ENCODE peak calls at places on chromosomes 4 and X, in seven cellular contexts. V, Z, U, K, C, G and E are unnamed samples.

GRCh38 chrX:55924574-55924973 is 207.0 kb downstream of the RRAGB start:
- DNase-seq in V (no peak), Z (no peak), U (no peak), K (no peak), C (no peak), G (no peak), E (no peak)

GRCh38 chr4:15197005-15197404 is 194.7 kb downstream of the CPEB2 start:
- DNase-seq in V (peak; percentile 22), Z (no peak), U (peak; percentile 42), K (peak; percentile 36), C (peak; percentile 3), G (peak; percentile 57), E (no peak)

GRCh38 chr4:153260553-153261306 is 56.5 kb downstream of the TRIM2 start:
- DNase-seq in V (peak; percentile 30), Z (no peak), U (peak; percentile 76), K (no peak), C (no peak), G (peak; percentile 31), E (no peak)

GRCh38 chrX:153692611-153693156 is 5.0 kb downstream of the SLC6A8 start:
- DNase-seq in V (no peak), Z (no peak), U (no peak), K (no peak), C (no peak), G (no peak), E (no peak)

GRCh38 chrX:431032-431431 is 44.3 kb upstream of the PPP2R3B start:
- DNase-seq in V (no peak), Z (no peak), U (no peak), K (no peak), C (no peak), G (no peak), E (no peak)

GRCh38 chr4:98626350-98626749 is 32.1 kb downstream of the TSPAN5 start:
- DNase-seq in V (peak; percentile 85), Z (peak; percentile 92), U (peak; percentile 90), K (peak; percentile 93), C (no peak), G (peak; percentile 88), E (no peak)

GRCh38 chrX:22135171-22135711 is 103.1 kb downstream of the PHEX start:
- DNase-seq in V (no peak), Z (no peak), U (peak; percentile 33), K (peak; percentile 80), C (no peak), G (peak; percentile 58), E (no peak)

GRCh38 chrX:113400193-113400704 is 559.6 kb upstream of the AMOT start:
- DNase-seq in V (no peak), Z (peak; percentile 33), U (peak; percentile 50), K (peak; percentile 36), C (no peak), G (peak; percentile 41), E (no peak)

GRCh38 chr4:14559641-14560040 is 442.6 kb upstream of the CPEB2 start:
- DNase-seq in V (no peak), Z (no peak), U (no peak), K (no peak), C (no peak), G (no peak), E (no peak)

GRCh38 chr4:6393544-6394475 is 78.6 kb downstream of the PPP2R2C start:
- DNase-seq in V (no peak), Z (no peak), U (no peak), K (no peak), C (no peak), G (no peak), E (no peak)

GRCh38 chrX:114959729-114960128 is 57.7 kb downstream of the IL13RA2 start:
- DNase-seq in V (peak; percentile 1), Z (no peak), U (peak; percentile 55), K (peak; percentile 27), C (no peak), G (peak; percentile 43), E (no peak)

GRCh38 chr4:154399259-154399974 is 92.2 kb downstream of the DCHS2 start:
- DNase-seq in V (no peak), Z (no peak), U (peak; percentile 38), K (peak; percentile 45), C (no peak), G (peak; percentile 27), E (no peak)

GRCh38 chr4:75229783-75230570 is 284.2 kb downstream of the RCHY1 start:
- DNase-seq in V (no peak), Z (no peak), U (no peak), K (no peak), C (peak; percentile 60), G (peak; percentile 3), E (no peak)

GRCh38 chr4:2755821-2756690 is at the start of gene TNIP2:
- DNase-seq in V (peak; percentile 64), Z (no peak), U (peak; percentile 77), K (peak; percentile 86), C (peak; percentile 87), G (peak; percentile 92), E (peak; percentile 99)
- TF ChIP-seq CTCF in V (peak; percentile 67), Z (no peak), U (peak; percentile 26), K (no peak), C (no peak), G (peak; percentile 13), E (no peak)

DNA sequence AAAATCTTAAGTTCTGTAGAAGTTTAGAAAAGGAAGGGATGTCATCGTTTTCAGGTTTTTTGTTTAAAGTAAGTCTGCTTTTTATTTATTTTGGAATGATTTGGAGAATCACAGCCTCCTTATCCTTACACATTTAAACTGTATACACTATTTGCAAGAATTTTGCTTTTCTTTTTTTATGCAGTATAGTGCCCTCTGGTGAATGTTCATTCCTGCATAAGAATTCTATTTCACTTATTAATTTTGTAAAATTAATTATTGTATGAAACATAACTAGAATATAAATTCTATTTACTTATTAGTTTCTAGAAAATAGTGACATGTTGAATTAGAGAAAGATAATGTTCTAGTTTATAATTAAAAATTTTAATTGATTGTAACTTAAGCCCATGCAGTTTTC is 44.6 kb downstream of the DACH2 start:
- DNase-seq in V (no peak), Z (no peak), U (no peak), K (no peak), C (no peak), G (no peak), E (no peak)
- TF ChIP-seq CTCF in V (peak; percentile 53), Z (no peak), U (no peak), K (no peak), C (no peak), G (no peak), E (no peak)

GRCh38 chr4:129064717-129065116 is 28.6 kb downstream of the SCLT1 start:
- DNase-seq in V (peak; percentile 41), Z (no peak), U (peak; percentile 66), K (no peak), C (no peak), G (peak; percentile 62), E (no peak)
- TF ChIP-seq CTCF in V (no peak), Z (no peak), U (no peak), K (no peak), C (no peak), G (no peak), E (no peak)

GRCh38 chrX:103464774-103465117 is 54.5 kb downstream of the RAB40A start:
- DNase-seq in V (peak; percentile 60), Z (peak; percentile 21), U (peak; percentile 82), K (peak; percentile 72), C (peak; percentile 70), G (peak; percentile 83), E (peak; percentile 32)
- TF ChIP-seq CTCF in V (peak; percentile 79), Z (peak; percentile 59), U (peak; percentile 79), K (peak; percentile 78), C (peak; percentile 55), G (peak; percentile 72), E (peak; percentile 56)

GRCh38 chr4:99661907-99662306 is 4.3 kb upstream of the C4orf54 start:
- DNase-seq in V (no peak), Z (no peak), U (no peak), K (no peak), C (no peak), G (no peak), E (no peak)
- TF ChIP-seq CTCF in V (no peak), Z (no peak), U (no peak), K (no peak), C (no peak), G (no peak), E (no peak)

GRCh38 chrX:86805241-86805640 is 657.0 kb downstream of the DACH2 start:
- DNase-seq in V (no peak), Z (no peak), U (no peak), K (no peak), C (no peak), G (no peak), E (no peak)

DNA sequence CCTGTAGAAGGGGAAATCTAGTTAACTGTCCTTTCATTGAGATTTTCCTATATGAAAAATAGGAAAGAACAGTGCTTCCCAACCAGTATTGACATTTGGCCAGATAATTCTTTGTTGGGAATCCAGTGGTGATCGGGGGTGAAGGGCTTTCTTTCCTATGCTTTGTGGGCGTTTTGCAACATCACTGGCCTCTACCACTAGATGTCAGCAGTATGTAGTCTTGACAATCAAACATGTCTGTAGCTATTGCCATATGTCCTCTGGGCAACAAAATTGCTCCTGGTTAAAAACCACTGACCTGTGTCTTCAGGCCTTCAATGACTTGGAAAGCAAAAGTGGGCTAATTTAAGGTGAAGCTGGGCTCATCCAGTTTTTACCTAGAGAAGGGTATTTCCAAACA is 658.5 kb downstream of the DACH2 start:
- DNase-seq in V (no peak), Z (no peak), U (no peak), K (peak; percentile 6), C (peak; percentile 1), G (no peak), E (peak; percentile 1)
- TF ChIP-seq CTCF in V (peak; percentile 14), Z (no peak), U (peak; percentile 25), K (peak; percentile 8), C (peak; percentile 21), G (peak; percentile 14), E (no peak)